ENCODE peak calls at places on chromosomes 4 and X, in seven cellular contexts. One of them, this sample, is unnamed.
A peak's percentile ranks its signal among the peaks of the same experiment; 100 is the strongest.

GRCh38 chr4:172393220-172393619 is 580.0 kb downstream of the GALNTL6 start:
- DNase-seq in AG08396: no peak
- DNase-seq in substantia nigra: no peak
- DNase-seq in NCI-H1436: peak; percentile 80
- DNase-seq in left ventricle myocardium superior: no peak
- DNase-seq in tibial artery: no peak
- DNase-seq in activated T-helper 9 cell treated with anti-CD3 and anti-CD28 coated beads, Interleukin-2, amount 50 U/mL, for 16 hours: no peak
- DNase-seq in this sample: peak; percentile 51

GRCh38 chr4:176794151-176794550 is 1.4 kb upstream of the VEGFC start:
- DNase-seq in AG08396: peak; percentile 76
- DNase-seq in substantia nigra: no peak
- DNase-seq in NCI-H1436: no peak
- DNase-seq in left ventricle myocardium superior: no peak
- DNase-seq in tibial artery: no peak
- DNase-seq in activated T-helper 9 cell treated with anti-CD3 and anti-CD28 coated beads, Interleukin-2, amount 50 U/mL, for 16 hours: no peak
- DNase-seq in this sample: no peak

GRCh38 chr4:168183717-168184571 is 91.6 kb downstream of the ANXA10 start:
- DNase-seq in AG08396: peak; percentile 17
- DNase-seq in substantia nigra: no peak
- DNase-seq in NCI-H1436: peak; percentile 13
- DNase-seq in left ventricle myocardium superior: no peak
- DNase-seq in tibial artery: no peak
- DNase-seq in activated T-helper 9 cell treated with anti-CD3 and anti-CD28 coated beads, Interleukin-2, amount 50 U/mL, for 16 hours: no peak
- DNase-seq in this sample: peak; percentile 14

GRCh38 chrX:331145-331771 is 12.7 kb upstream of the GTPBP6 start:
- DNase-seq in AG08396: peak; percentile 71
- DNase-seq in substantia nigra: no peak
- DNase-seq in NCI-H1436: no peak
- DNase-seq in left ventricle myocardium superior: peak; percentile 58
- DNase-seq in tibial artery: peak; percentile 65
- DNase-seq in activated T-helper 9 cell treated with anti-CD3 and anti-CD28 coated beads, Interleukin-2, amount 50 U/mL, for 16 hours: no peak
- DNase-seq in this sample: peak; percentile 3

GRCh38 chr4:6267573-6267972 is 2.1 kb upstream of the WFS1 start:
- DNase-seq in AG08396: no peak
- DNase-seq in substantia nigra: no peak
- DNase-seq in NCI-H1436: no peak
- DNase-seq in left ventricle myocardium superior: no peak
- DNase-seq in tibial artery: no peak
- DNase-seq in activated T-helper 9 cell treated with anti-CD3 and anti-CD28 coated beads, Interleukin-2, amount 50 U/mL, for 16 hours: no peak
- DNase-seq in this sample: no peak

GRCh38 chr4:6198278-6198677 is 2.1 kb downstream of the JAKMIP1 start:
- DNase-seq in AG08396: no peak
- DNase-seq in substantia nigra: no peak
- DNase-seq in NCI-H1436: no peak
- DNase-seq in left ventricle myocardium superior: no peak
- DNase-seq in tibial artery: peak; percentile 35
- DNase-seq in activated T-helper 9 cell treated with anti-CD3 and anti-CD28 coated beads, Interleukin-2, amount 50 U/mL, for 16 hours: peak; percentile 51
- DNase-seq in this sample: no peak

GRCh38 chr4:137422666-137423065 is 109.6 kb downstream of the PCDH18 start:
- DNase-seq in AG08396: no peak
- DNase-seq in substantia nigra: no peak
- DNase-seq in NCI-H1436: no peak
- DNase-seq in left ventricle myocardium superior: no peak
- DNase-seq in tibial artery: no peak
- DNase-seq in activated T-helper 9 cell treated with anti-CD3 and anti-CD28 coated beads, Interleukin-2, amount 50 U/mL, for 16 hours: no peak
- DNase-seq in this sample: no peak

GRCh38 chrX:136600059-136600458 is 47.9 kb upstream of the CD40LG start:
- DNase-seq in AG08396: no peak
- DNase-seq in substantia nigra: no peak
- DNase-seq in NCI-H1436: no peak
- DNase-seq in left ventricle myocardium superior: no peak
- DNase-seq in tibial artery: no peak
- DNase-seq in activated T-helper 9 cell treated with anti-CD3 and anti-CD28 coated beads, Interleukin-2, amount 50 U/mL, for 16 hours: no peak
- DNase-seq in this sample: no peak

GRCh38 chr4:85058551-85058950 is 92.1 kb upstream of the WDFY3 start:
- DNase-seq in AG08396: peak; percentile 11
- DNase-seq in substantia nigra: no peak
- DNase-seq in NCI-H1436: no peak
- DNase-seq in left ventricle myocardium superior: no peak
- DNase-seq in tibial artery: no peak
- DNase-seq in activated T-helper 9 cell treated with anti-CD3 and anti-CD28 coated beads, Interleukin-2, amount 50 U/mL, for 16 hours: no peak
- DNase-seq in this sample: no peak

GRCh38 chr4:39823193-39823592 is 125.3 kb downstream of the UBE2K start:
- DNase-seq in AG08396: peak; percentile 14
- DNase-seq in substantia nigra: no peak
- DNase-seq in NCI-H1436: no peak
- DNase-seq in left ventricle myocardium superior: no peak
- DNase-seq in tibial artery: no peak
- DNase-seq in activated T-helper 9 cell treated with anti-CD3 and anti-CD28 coated beads, Interleukin-2, amount 50 U/mL, for 16 hours: no peak
- DNase-seq in this sample: no peak

GRCh38 chrX:35682481-35682880 is 115.7 kb upstream of the MAGEB16 start:
- DNase-seq in AG08396: no peak
- DNase-seq in substantia nigra: no peak
- DNase-seq in NCI-H1436: no peak
- DNase-seq in left ventricle myocardium superior: no peak
- DNase-seq in tibial artery: no peak
- DNase-seq in activated T-helper 9 cell treated with anti-CD3 and anti-CD28 coated beads, Interleukin-2, amount 50 U/mL, for 16 hours: no peak
- DNase-seq in this sample: no peak

GRCh38 chr4:8210631-8211030 is 11.5 kb downstream of the SH3TC1 start:
- DNase-seq in AG08396: no peak
- DNase-seq in substantia nigra: no peak
- DNase-seq in NCI-H1436: no peak
- DNase-seq in left ventricle myocardium superior: no peak
- DNase-seq in tibial artery: no peak
- DNase-seq in activated T-helper 9 cell treated with anti-CD3 and anti-CD28 coated beads, Interleukin-2, amount 50 U/mL, for 16 hours: no peak
- DNase-seq in this sample: no peak

GRCh38 chr4:152805818-152806217 is 26.1 kb downstream of the ARFIP1 start:
- DNase-seq in AG08396: no peak
- DNase-seq in substantia nigra: no peak
- DNase-seq in NCI-H1436: no peak
- DNase-seq in left ventricle myocardium superior: no peak
- DNase-seq in tibial artery: no peak
- DNase-seq in activated T-helper 9 cell treated with anti-CD3 and anti-CD28 coated beads, Interleukin-2, amount 50 U/mL, for 16 hours: no peak
- DNase-seq in this sample: no peak

GRCh38 chrX:136170109-136170800 is 22.9 kb downstream of the FHL1 start:
- DNase-seq in AG08396: no peak
- DNase-seq in substantia nigra: no peak
- DNase-seq in NCI-H1436: no peak
- DNase-seq in left ventricle myocardium superior: peak; percentile 35
- DNase-seq in tibial artery: no peak
- DNase-seq in activated T-helper 9 cell treated with anti-CD3 and anti-CD28 coated beads, Interleukin-2, amount 50 U/mL, for 16 hours: no peak
- DNase-seq in this sample: no peak

GRCh38 chr4:77175201-77175610 is 18.2 kb downstream of the CCNG2 start:
- DNase-seq in AG08396: no peak
- DNase-seq in substantia nigra: no peak
- DNase-seq in NCI-H1436: no peak
- DNase-seq in left ventricle myocardium superior: no peak
- DNase-seq in tibial artery: no peak
- DNase-seq in activated T-helper 9 cell treated with anti-CD3 and anti-CD28 coated beads, Interleukin-2, amount 50 U/mL, for 16 hours: no peak
- DNase-seq in this sample: no peak

GRCh38 chr4:85147481-85148076 is 181.1 kb upstream of the WDFY3 start:
- DNase-seq in AG08396: peak; percentile 43
- DNase-seq in substantia nigra: peak; percentile 15
- DNase-seq in NCI-H1436: peak; percentile 87
- DNase-seq in left ventricle myocardium superior: peak; percentile 69
- DNase-seq in tibial artery: no peak
- DNase-seq in activated T-helper 9 cell treated with anti-CD3 and anti-CD28 coated beads, Interleukin-2, amount 50 U/mL, for 16 hours: no peak
- DNase-seq in this sample: peak; percentile 87